ENCODE peak calls at places on chromosomes 12 and 14, in six cellular contexts. Z is central memory CD4-positive, alpha-beta T cell; S is testis; L is naive thymus-derived CD8-positive, alpha-beta T cell; H is Calu3; V is T-helper 1 cell. T is an unnamed sample.

GRCh38 chr14:72855913-72856312 is 38.0 kb downstream of the DPF3 start:
- DNase-seq in V (no peak), H (no peak), S (no peak), Z (no peak), L (no peak), T (no peak)

GRCh38 chr14:96516351-96516750 is 14.2 kb downstream of the PAPOLA start:
- DNase-seq in H (no peak), Z (no peak), S (no peak), V (no peak), L (no peak), T (no peak)

GRCh38 chr12:110266980-110267620 is 13.9 kb upstream of the ATP2A2 start:
- DNase-seq in V (no peak), S (no peak), Z (no peak), L (no peak), H (no peak), T (no peak)

GRCh38 chr14:58149196-58149595 is 2.8 kb downstream of the ARMH4 start:
- DNase-seq in V (no peak), Z (no peak), L (no peak), S (no peak), H (no peak), T (no peak)

GRCh38 chr14:91484744-91485143 is 25.4 kb downstream of the PPP4R3A start:
- DNase-seq in V (no peak), Z (no peak), L (no peak), H (no peak), S (no peak), T (no peak)

GRCh38 chr12:31524791-31525495 is 66.0 kb downstream of the DENND5B start:
- DNase-seq in Z (no peak), S (no peak), H (no peak), L (no peak), V (no peak), T (no peak)

GRCh38 chr14:49679271-49679670 is 8.7 kb downstream of the POLE2 start:
- DNase-seq in Z (no peak), S (no peak), L (no peak), V (no peak), H (no peak), T (no peak)

GRCh38 chr14:95915326-95915725 is 38.7 kb downstream of the TUNAR start:
- DNase-seq in H (no peak), L (no peak), V (no peak), S (no peak), Z (no peak), T (no peak)

GRCh38 chr12:110379201-110379600 is 24.3 kb downstream of the ANAPC7 start:
- DNase-seq in S (no peak), H (no peak), Z (no peak), L (no peak), V (no peak), T (no peak)

GRCh38 chr12:32533971-32534590 is 134.7 kb downstream of the FGD4 start:
- DNase-seq in V (no peak), H (peak; percentile 62), L (no peak), Z (no peak), S (peak; percentile 82), T (no peak)